ENCODE peak calls at places on chromosomes 7 and 10, in seven cellular contexts. O is colonic mucosa, G is mucosa of descending colon, Y is fibroblast of lung, H is cardiac muscle cell, T is hepatocyte, X is transverse colon. P is an unnamed sample.

GRCh38 chr7:36439624-36440023 is 50.0 kb downstream of the ANLN start:
- DNase-seq in O (no peak), G (no peak), Y (peak; percentile 30), H (peak; percentile 64), T (no peak), X (no peak), P (no peak)

GRCh38 chr10:4512557-4513286 is 313.3 kb upstream of the AKR1E2 start:
- DNase-seq in O (peak; percentile 39), G (peak; percentile 69), Y (peak; percentile 59), H (peak; percentile 85), T (peak; percentile 66), X (peak; percentile 44), P (peak; percentile 8)

GRCh38 chr10:101781655-101781983 is 1.6 kb downstream of the NPM3 start:
- DNase-seq in O (no peak), G (no peak), Y (no peak), H (no peak), T (no peak), X (no peak), P (no peak)

GRCh38 chr10:118369806-118370205 is 27.7 kb upstream of the FAM204A start:
- DNase-seq in O (no peak), G (no peak), Y (no peak), H (no peak), T (no peak), X (no peak), P (peak; percentile 8)

GRCh38 chr7:45215611-45216062 is 58.0 kb downstream of the RAMP3 start:
- DNase-seq in O (no peak), G (no peak), Y (no peak), H (no peak), T (no peak), X (no peak), P (peak; percentile 52)

GRCh38 chr10:47181057-47181849 is 118.7 kb upstream of the GDF10 start:
- DNase-seq in O (no peak), G (no peak), Y (no peak), H (no peak), T (no peak), X (no peak), P (no peak)

GRCh38 chr7:110775046-110775445 is 315.9 kb upstream of the LRRN3 start:
- DNase-seq in O (no peak), G (no peak), Y (peak; percentile 52), H (no peak), T (no peak), X (no peak), P (no peak)

GRCh38 chr10:76080991-76081390 is 649.6 kb downstream of the LRMDA start:
- DNase-seq in O (no peak), G (no peak), Y (peak; percentile 40), H (peak; percentile 17), T (no peak), X (no peak), P (no peak)

GRCh38 chr7:55502988-55503514 is 69.3 kb downstream of the VOPP1 start:
- DNase-seq in O (no peak), G (no peak), Y (no peak), H (no peak), T (no peak), X (no peak), P (no peak)

GRCh38 chr7:51019891-51020855 is 237.5 kb upstream of the GRB10 start:
- DNase-seq in O (no peak), G (no peak), Y (peak; percentile 32), H (no peak), T (no peak), X (no peak), P (no peak)

DNA sequence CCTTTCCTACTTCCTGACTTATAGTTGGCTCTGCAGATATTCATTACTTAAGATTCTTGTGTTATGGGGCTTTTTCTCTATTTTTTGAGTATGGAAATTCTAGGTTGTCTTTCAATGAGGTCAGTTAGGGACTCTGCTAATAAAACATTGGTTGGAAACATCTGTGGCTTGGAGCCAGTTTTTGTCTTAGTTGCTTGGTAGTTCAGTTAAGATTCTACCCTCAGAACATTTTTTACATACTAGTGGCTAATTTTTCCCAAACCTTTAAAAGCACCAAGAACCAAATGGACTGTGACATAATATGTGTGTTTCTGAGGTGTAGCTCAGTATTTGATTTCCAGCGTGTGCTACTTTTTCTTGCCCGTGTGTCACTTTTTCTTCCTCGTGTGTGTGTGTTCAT is 305.6 kb upstream of the FZD1 start:
- DNase-seq in O (no peak), G (no peak), Y (peak; percentile 94), H (peak; percentile 90), T (no peak), X (no peak), P (no peak)
- H3K4me1 ChIP-seq in O (no peaks in the 10 kb centered on the region), G (no peaks in the 10 kb centered on the region), Y (no peaks in the 10 kb centered on the region), H (no peaks in the 10 kb centered on the region), T (no peaks in the 10 kb centered on the region), X (no peaks in the 10 kb centered on the region), P (no peaks in the 10 kb centered on the region)

DNA sequence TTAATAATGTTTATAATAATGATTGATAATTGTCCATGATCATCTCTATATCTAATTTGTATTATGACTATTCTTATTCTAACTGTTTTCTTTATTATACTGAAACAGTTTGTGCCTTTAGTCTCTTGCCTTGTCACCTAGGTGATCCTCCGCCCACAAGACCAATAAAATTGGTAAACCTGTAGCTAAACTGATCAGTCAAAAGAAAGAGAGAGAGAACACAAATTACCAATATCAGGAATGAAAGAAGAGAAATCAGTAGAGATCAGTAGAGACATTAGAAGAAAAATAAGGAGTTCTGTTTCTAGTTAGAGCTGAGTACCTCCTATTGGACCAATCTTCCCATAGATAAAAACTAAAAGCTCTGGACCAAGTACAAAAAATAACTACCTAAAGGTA is 6.1 kb upstream of the COA1 start:
- DNase-seq in O (no peak), G (no peak), Y (no peak), H (no peak), T (no peak), X (no peak), P (no peak)
- TF ChIP-seq CTCF in O (no peak), G (no peak), Y (no peak), H (no peak), T (no peak), X (no peak), P (no peak)

DNA sequence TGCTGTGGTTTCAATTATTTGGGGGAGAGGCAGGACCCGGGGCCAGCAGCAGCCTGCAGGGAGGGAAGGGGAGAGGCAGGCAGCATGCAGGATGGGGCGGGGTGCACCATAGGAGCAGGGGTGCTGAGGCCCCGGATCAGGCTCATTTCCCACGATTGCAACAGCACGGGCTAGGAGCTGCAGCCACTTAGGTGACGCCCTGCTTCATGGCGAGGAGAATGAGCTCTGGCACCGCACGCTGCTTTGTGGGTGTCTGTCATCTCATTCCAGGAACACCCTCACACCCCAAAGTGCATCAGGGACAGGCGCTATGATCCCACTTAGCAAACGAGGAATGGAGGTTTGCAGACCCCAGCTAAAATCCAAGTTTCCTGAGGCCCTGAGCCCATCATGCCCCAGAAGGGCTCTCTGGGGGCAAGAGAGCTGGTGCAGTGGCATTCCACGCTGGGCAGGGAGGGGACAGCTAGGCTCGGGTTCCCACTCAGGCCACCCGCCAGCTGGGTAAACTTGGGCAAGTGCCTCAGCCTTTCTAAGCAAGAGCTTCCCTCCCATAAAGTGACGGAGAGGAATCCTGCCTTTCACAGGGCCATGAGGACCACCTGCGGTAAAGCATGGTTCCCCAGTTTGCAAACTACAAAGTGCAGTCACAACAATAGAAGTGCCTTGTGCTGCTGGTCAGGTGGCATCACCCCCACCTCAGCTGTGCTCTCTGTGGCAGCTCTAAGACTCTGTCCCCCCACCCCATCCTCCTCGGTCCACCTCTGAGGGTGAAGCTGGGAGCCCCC is 9.2 kb downstream of the KCNH2 start:
- DNase-seq in O (no peak), G (no peak), Y (no peak), H (no peak), T (no peak), X (no peak), P (no peak)
- H3K4me1 ChIP-seq in O (no peaks in the 10 kb centered on the region), G (no peaks in the 10 kb centered on the region), Y (no peaks in the 10 kb centered on the region), H (peaks cover 84% of the 10 kb centered on the region), T (peaks cover 59% of the 10 kb centered on the region), X (peaks cover 44% of the 10 kb centered on the region), P (peaks cover 73% of the 10 kb centered on the region)

DNA sequence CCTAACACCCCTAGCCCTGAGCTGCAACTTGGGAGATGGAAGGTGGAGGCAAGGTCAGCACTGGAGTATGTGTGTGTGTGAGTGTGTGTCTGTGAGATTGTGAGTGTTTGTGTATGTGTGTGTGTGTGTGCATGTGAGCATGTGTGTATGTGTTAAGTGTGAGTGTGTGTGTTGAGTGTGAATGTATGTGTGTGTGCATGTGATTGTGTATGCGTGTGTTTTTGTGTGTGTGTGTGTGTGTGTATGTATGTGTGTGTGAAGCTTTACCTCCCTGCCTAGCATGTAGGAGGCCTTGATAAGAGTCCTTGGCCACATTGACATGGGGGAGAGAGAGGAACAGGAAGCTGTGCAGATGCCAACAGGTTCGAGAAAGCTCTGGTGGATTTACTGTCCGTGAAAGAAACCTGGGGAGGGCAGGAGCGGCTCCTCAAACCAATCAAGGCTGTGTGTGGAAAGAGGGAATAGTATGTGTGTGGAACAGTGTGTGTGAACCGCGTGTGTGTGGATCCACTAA is 9.3 kb downstream of the RASSF4 start:
- DNase-seq in O (no peak), G (no peak), Y (no peak), H (no peak), T (no peak), X (no peak), P (no peak)
- TF ChIP-seq CTCF in O (no peak), G (no peak), Y (no peak), H (no peak), T (no peak), X (no peak), P (no peak)

GRCh38 chr10:22478555-22479334 is 133.4 kb downstream of the SPAG6 start:
- DNase-seq in O (no peak), G (no peak), Y (no peak), H (no peak), T (no peak), X (no peak), P (no peak)
- H3K4me1 ChIP-seq in O (peaks cover 15% of the 10 kb centered on the region), G (peaks cover 18% of the 10 kb centered on the region), Y (no peaks in the 10 kb centered on the region), H (no peaks in the 10 kb centered on the region), T (peaks cover 19% of the 10 kb centered on the region), X (peaks cover 16% of the 10 kb centered on the region), P (peaks cover 5% of the 10 kb centered on the region)

P was measured in BE2C.